ENCODE peak calls at places on chromosomes 7 and 10, in four cellular contexts. V is NCI-H187; X is CD4-positive, CD25-positive, alpha-beta regulatory T cell; E is bronchial epithelial cell. D is an unnamed sample.

GRCh38 chr7:50634378-50634777 is 69.2 kb upstream of the DDC start:
- DNase-seq in V (no peak), X (no peak), E (no peak), D (no peak)

GRCh38 chr7:92955081-92955480 is 118.7 kb upstream of the CDK6 start:
- DNase-seq in V (no peak), X (no peak), E (no peak), D (no peak)

GRCh38 chr10:115328331-115328730 is 235.2 kb downstream of the ATRNL1 start:
- DNase-seq in V (no peak), X (no peak), E (no peak), D (no peak)

GRCh38 chr10:101566333-101567164 is 21.5 kb downstream of the POLL start:
- DNase-seq in V (peak), X (no peak), E (no peak), D (no peak)

GRCh38 chr7:40799493-40800406 is 664.9 kb downstream of the SUGCT start:
- DNase-seq in V (no peak), X (no peak), E (no peak), D (peak)

GRCh38 chr7:116771640-116772039 is 90.7 kb upstream of the CAPZA2 start:
- DNase-seq in V (no peak), X (no peak), E (peak), D (no peak)

GRCh38 chr7:11345621-11346020 is 371.9 kb downstream of the PHF14 start:
- DNase-seq in V (no peak), X (no peak), E (no peak), D (peak)

GRCh38 chr10:5888843-5889623 is 660 bp downstream of the ANKRD16 start:
- DNase-seq in V (no peak), X (peak), E (peak), D (no peak)

GRCh38 chr10:77286851-77287250 is 350.8 kb downstream of the KCNMA1 start:
- DNase-seq in V (no peak), X (no peak), E (no peak), D (no peak)

GRCh38 chr10:130541090-130541489 is 404.9 kb downstream of the GLRX3 start:
- DNase-seq in V (no peak), X (no peak), E (no peak), D (no peak)

GRCh38 chr10:69660296-69660695 is 30.2 kb downstream of the FAM241B start:
- DNase-seq in V (no peak), X (no peak), E (no peak), D (no peak)

GRCh38 chr7:123070702-123071286 is 75.3 kb upstream of the TAS2R16 start:
- DNase-seq in V (no peak), X (no peak), E (peak), D (no peak)

GRCh38 chr10:91389636-91390512 is 20.3 kb upstream of the HECTD2 start:
- DNase-seq in V (peak), X (peak), E (peak), D (no peak)

GRCh38 chr10:128859738-128860386 is 607.2 kb upstream of the MGMT start:
- DNase-seq in V (no peak), X (no peak), E (no peak), D (no peak)

GRCh38 chr7:3725660-3726059 is 424.6 kb downstream of the SDK1 start:
- DNase-seq in V (no peak), X (no peak), E (no peak), D (no peak)

GRCh38 chr7:157615101-157615817 is 278.5 kb downstream of the DNAJB6 start:
- DNase-seq in V (no peak), X (no peak), E (no peak), D (no peak)

GRCh38 chr10:53997953-53998352 is 803.1 kb downstream of the PCDH15 start:
- DNase-seq in V (no peak), X (no peak), E (peak), D (no peak)

GRCh38 chr10:128058746-128059125 is 67.5 kb downstream of the MKI67 start:
- DNase-seq in V (no peak), X (no peak), E (no peak), D (no peak)

GRCh38 chr7:154592392-154592791 is 410.5 kb downstream of the PAXIP1 start:
- DNase-seq in V (no peak), X (no peak), E (no peak), D (no peak)